ENCODE peak calls at places on chromosomes 2 and 18, in four cellular contexts. P, U, G and K are unnamed samples.

GRCh38 chr2:153519260-153519875 is 40.8 kb upstream of the RPRM start:
- DNase-seq in P (peak), U (peak), G (peak), K (peak)

GRCh38 chr2:179460530-179460929 is 195.9 kb upstream of the SESTD1 start:
- DNase-seq in P (peak), U (no peak), G (peak), K (peak)

GRCh38 chr2:232230557-232230956 is 148.0 kb upstream of the ALPP start:
- DNase-seq in P (peak), U (no peak), G (no peak), K (peak)

GRCh38 chr18:2547477-2548087 is 23.7 kb downstream of the METTL4 start:
- DNase-seq in P (no peak), U (no peak), G (peak), K (no peak)

GRCh38 chr2:25125189-25125588 is 43.2 kb downstream of the POMC start:
- DNase-seq in P (no peak), U (no peak), G (no peak), K (no peak)

GRCh38 chr2:136424112-136424511 is 306.2 kb upstream of the CXCR4 start:
- DNase-seq in P (peak), U (no peak), G (no peak), K (peak)

GRCh38 chr2:11669454-11670291 is at the start of gene NTSR2:
- DNase-seq in P (peak), U (no peak), G (peak), K (peak)

GRCh38 chr2:27727257-27727656 is 44.3 kb upstream of the MRPL33 start:
- DNase-seq in P (no peak), U (no peak), G (no peak), K (no peak)

GRCh38 chr2:220279372-220279771 is 651.9 kb downstream of the SLC4A3 start:
- DNase-seq in P (no peak), U (no peak), G (peak), K (no peak)

GRCh38 chr2:190488516-190489220 is 45.9 kb downstream of the NEMP2 start:
- DNase-seq in P (no peak), U (no peak), G (no peak), K (no peak)

GRCh38 chr2:28652217-28652616 is 99.4 kb upstream of the PPP1CB start:
- DNase-seq in P (no peak), U (no peak), G (peak), K (no peak)

GRCh38 chr2:151733781-151734672 is at the start of gene NEB:
- DNase-seq in P (no peak), U (peak), G (no peak), K (no peak)

GRCh38 chr2:106890611-106891010 is 4.6 kb upstream of the ST6GAL2 start:
- DNase-seq in P (no peak), U (no peak), G (no peak), K (no peak)

GRCh38 chr2:159738509-159739390 is 26.4 kb downstream of the MARCHF7 start:
- DNase-seq in P (no peak), U (no peak), G (no peak), K (no peak)

GRCh38 chr2:73175663-73176204 is 26.6 kb upstream of the NOTO start:
- DNase-seq in P (peak), U (no peak), G (peak), K (peak)

GRCh38 chr18:10689231-10689953 is 163.6 kb downstream of the NAPG start:
- DNase-seq in P (no peak), U (no peak), G (no peak), K (no peak)

GRCh38 chr2:190695739-190696138 is 46.9 kb downstream of the NAB1 start:
- DNase-seq in P (peak), U (no peak), G (no peak), K (no peak)

GRCh38 chr2:66539452-66539851 is 104.5 kb downstream of the MEIS1 start:
- DNase-seq in P (no peak), U (no peak), G (no peak), K (no peak)

GRCh38 chr2:66576381-66577330 is 141.7 kb downstream of the MEIS1 start:
- DNase-seq in P (no peak), U (no peak), G (peak), K (no peak)

GRCh38 chr2:85377083-85377482 is 22.5 kb downstream of the ELMOD3 start:
- DNase-seq in P (no peak), U (no peak), G (no peak), K (no peak)

GRCh38 chr18:363327-364115 is 95.7 kb upstream of the THOC1 start:
- DNase-seq in P (no peak), U (no peak), G (peak), K (no peak)